ENCODE peak calls at places on chromosomes 12 and 14, in ten cellular contexts. E is colonic mucosa; Q is ureter; H is brain pericyte; A is AG20443; X is GM13976; J is activated B cell treated with CpG ODN at 0.5 μM for 24 hours; O is astrocyte of the hippocampus; T is NCI-H446; I is stimulated activated CD4-positive, alpha-beta T cell treated with anti-CD3 and anti-CD28 coated beads, Interleukin-15, amount 100 ng/mL, for 48 hours. S is an unnamed sample.

GRCh38 chr12:118850244-118850825 is 131.0 kb upstream of the SRRM4 start:
- DNase-seq in E (no peak), Q (no peak), H (no peak), A (no peak), X (peak), J (no peak), O (no peak), T (peak), I (no peak), S (no peak)

GRCh38 chr12:22684526-22685118 is 59.7 kb downstream of the ETNK1 start:
- DNase-seq in E (no peak), Q (no peak), H (no peak), A (peak), X (no peak), J (no peak), O (peak), T (peak), I (no peak), S (peak)

GRCh38 chr14:34322940-34323418 is 139.1 kb downstream of the SPTSSA start:
- DNase-seq in E (peak), Q (peak), H (no peak), A (peak), X (peak), J (peak), O (peak), T (peak), I (peak), S (peak)

GRCh38 chr12:22477166-22477893 is 67.0 kb downstream of the C2CD5 start:
- DNase-seq in E (no peak), Q (no peak), H (peak), A (peak), X (no peak), J (no peak), O (peak), T (no peak), I (no peak), S (peak)

GRCh38 chr14:80850197-80850814 is 91.2 kb downstream of the CEP128 start:
- DNase-seq in E (no peak), Q (no peak), H (peak), A (peak), X (no peak), J (no peak), O (peak), T (peak), I (no peak), S (peak)

GRCh38 chr12:74552201-74552600 is 14.6 kb downstream of the ATXN7L3B start:
- DNase-seq in E (no peak), Q (no peak), H (no peak), A (no peak), X (no peak), J (no peak), O (no peak), T (no peak), I (no peak), S (no peak)

GRCh38 chr12:107843351-107844311 is 69.1 kb downstream of the ASCL4 start:
- DNase-seq in E (no peak), Q (no peak), H (no peak), A (peak), X (peak), J (no peak), O (peak), T (no peak), I (no peak), S (no peak)

GRCh38 chr12:45350861-45351260 is 135.0 kb downstream of the ANO6 start:
- DNase-seq in E (no peak), Q (no peak), H (no peak), A (no peak), X (no peak), J (no peak), O (peak), T (peak), I (no peak), S (no peak)

GRCh38 chr12:89163918-89164317 is 188.4 kb downstream of the DUSP6 start:
- DNase-seq in E (no peak), Q (no peak), H (no peak), A (no peak), X (no peak), J (no peak), O (no peak), T (no peak), I (no peak), S (no peak)

GRCh38 chr12:75954076-75954475 is 77.5 kb downstream of the PHLDA1 start:
- DNase-seq in E (no peak), Q (no peak), H (no peak), A (peak), X (no peak), J (no peak), O (peak), T (peak), I (no peak), S (peak)

GRCh38 chr12:50765325-50765911 is 1.5 kb downstream of the ATF1 start:
- DNase-seq in E (peak), Q (no peak), H (no peak), A (peak), X (peak), J (no peak), O (peak), T (peak), I (peak), S (peak)

GRCh38 chr12:31260840-31261239 is 65.1 kb downstream of the SINHCAF start:
- DNase-seq in E (no peak), Q (no peak), H (no peak), A (no peak), X (no peak), J (no peak), O (no peak), T (no peak), I (no peak), S (no peak)

GRCh38 chr12:104188534-104188933 is 27.0 kb upstream of the TXNRD1 start:
- DNase-seq in E (no peak), Q (no peak), H (no peak), A (no peak), X (no peak), J (no peak), O (no peak), T (no peak), I (no peak), S (no peak)

GRCh38 chr12:89373772-89374572 is 21.7 kb upstream of the DUSP6 start:
- DNase-seq in E (no peak), Q (no peak), H (no peak), A (peak), X (no peak), J (no peak), O (peak), T (no peak), I (no peak), S (peak)

GRCh38 chr12:132572106-132572505 is 38.3 kb downstream of the LRCOL1 start:
- DNase-seq in E (no peak), Q (peak), H (no peak), A (no peak), X (no peak), J (no peak), O (no peak), T (no peak), I (no peak), S (no peak)

GRCh38 chr12:43111608-43112007 is 440.4 kb downstream of the ADAMTS20 start:
- DNase-seq in E (no peak), Q (no peak), H (no peak), A (no peak), X (no peak), J (no peak), O (peak), T (no peak), I (no peak), S (peak)

GRCh38 chr12:108704527-108704926 is 26.8 kb downstream of the CORO1C start:
- DNase-seq in E (no peak), Q (no peak), H (no peak), A (no peak), X (no peak), J (no peak), O (no peak), T (no peak), I (no peak), S (no peak)

GRCh38 chr12:57452181-57452936 is 2.7 kb upstream of the INHBE start:
- DNase-seq in E (no peak), Q (no peak), H (no peak), A (peak), X (peak), J (no peak), O (peak), T (peak), I (no peak), S (no peak)

GRCh38 chr12:110007874-110008273 is 8.6 kb downstream of the ANKRD13A start:
- DNase-seq in E (no peak), Q (no peak), H (no peak), A (no peak), X (no peak), J (no peak), O (no peak), T (no peak), I (no peak), S (no peak)

GRCh38 chr14:51319181-51319597 is 79.1 kb downstream of the TMX1 start:
- DNase-seq in E (no peak), Q (no peak), H (no peak), A (no peak), X (no peak), J (no peak), O (peak), T (peak), I (no peak), S (no peak)

GRCh38 chr12:495466-495865 is 35.7 kb downstream of the B4GALNT3 start:
- DNase-seq in E (no peak), Q (no peak), H (no peak), A (no peak), X (no peak), J (no peak), O (no peak), T (no peak), I (no peak), S (no peak)

GRCh38 chr12:49705479-49706267 is 1.5 kb downstream of the FMNL3 start:
- DNase-seq in E (no peak), Q (peak), H (no peak), A (peak), X (peak), J (peak), O (peak), T (no peak), I (no peak), S (peak)

GRCh38 chr14:71311061-71311460 is 403.8 kb downstream of the PCNX1 start:
- DNase-seq in E (no peak), Q (no peak), H (no peak), A (peak), X (no peak), J (no peak), O (no peak), T (peak), I (no peak), S (no peak)

GRCh38 chr12:18897816-18898215 is 159.9 kb downstream of the CAPZA3 start:
- DNase-seq in E (no peak), Q (no peak), H (no peak), A (no peak), X (no peak), J (no peak), O (no peak), T (no peak), I (no peak), S (peak)

GRCh38 chr14:102469261-102469660 is 40.3 kb downstream of the ANKRD9 start:
- DNase-seq in E (no peak), Q (no peak), H (no peak), A (no peak), X (no peak), J (no peak), O (no peak), T (no peak), I (no peak), S (no peak)

GRCh38 chr14:105315941-105316562 is 1.5 kb downstream of the PACS2 start:
- DNase-seq in E (no peak), Q (no peak), H (no peak), A (no peak), X (no peak), J (no peak), O (peak), T (no peak), I (no peak), S (no peak)

GRCh38 chr12:127119600-127120140 is 1147.3 kb upstream of the TMEM132C start:
- DNase-seq in E (no peak), Q (no peak), H (no peak), A (no peak), X (no peak), J (no peak), O (no peak), T (no peak), I (no peak), S (peak)

GRCh38 chr12:128755565-128755964 is 68.2 kb downstream of the SLC15A4 start:
- DNase-seq in E (no peak), Q (no peak), H (no peak), A (no peak), X (no peak), J (no peak), O (no peak), T (no peak), I (no peak), S (peak)

GRCh38 chr12:99810718-99811593 is 163.4 kb downstream of the GARIN6 start:
- DNase-seq in E (no peak), Q (no peak), H (no peak), A (peak), X (no peak), J (no peak), O (peak), T (peak), I (no peak), S (peak)

S was measured in renal cortical epithelial cell.